ENCODE peak calls at places on chromosomes 13 and 19, in four cellular contexts. C is AG10803, P is H9, O is cardiac muscle cell. A is an unnamed sample.

GRCh38 chr13:29925457-29925856 is 75.0 kb upstream of the UBL3 start:
- DNase-seq in P (no peak), C (peak), O (peak), A (no peak)

GRCh38 chr13:84433024-84433423 is 550.8 kb upstream of the SLITRK1 start:
- DNase-seq in O (no peak), P (no peak), C (peak), A (no peak)

GRCh38 chr19:4362038-4362828 is 18.9 kb downstream of the MPND start:
- DNase-seq in O (no peak), C (no peak), P (no peak), A (peak)

GRCh38 chr13:28597641-28598040 is 61.3 kb upstream of the POMP start:
- DNase-seq in O (no peak), C (no peak), P (no peak), A (no peak)

GRCh38 chr13:86572115-86572514 is 772.9 kb upstream of the SLITRK6 start:
- DNase-seq in O (no peak), C (no peak), P (no peak), A (no peak)

GRCh38 chr13:30690282-30691188 is 44.8 kb upstream of the ALOX5AP start:
- DNase-seq in P (no peak), O (no peak), C (peak), A (no peak)

GRCh38 chr19:12800873-12801465 is 631 bp downstream of the PRDX2 start:
- DNase-seq in O (peak), P (peak), C (no peak), A (peak)

GRCh38 chr13:98187862-98188261 is 10.8 kb upstream of the RNF113B start:
- DNase-seq in C (no peak), O (no peak), P (no peak), A (no peak)

GRCh38 chr19:6238256-6238642 is 41.5 kb downstream of the MLLT1 start:
- DNase-seq in P (no peak), C (no peak), O (no peak), A (no peak)

GRCh38 chr19:12527034-12527836 is 24.0 kb downstream of the ZNF564 start:
- DNase-seq in P (no peak), O (peak), C (peak), A (no peak)

GRCh38 chr19:14405380-14405757 is 13.8 kb downstream of the DDX39A start:
- DNase-seq in P (peak), O (no peak), C (no peak), A (no peak)

GRCh38 chr13:101146101-101146898 is 270.0 kb downstream of the NALCN start:
- DNase-seq in C (no peak), P (no peak), O (no peak), A (no peak)

GRCh38 chr19:1279782-1280341 is 4.5 kb downstream of the FAM174C start:
- DNase-seq in O (peak), P (peak), C (peak), A (peak)

GRCh38 chr13:30600470-30600869 is 17.2 kb upstream of the USPL1 start:
- DNase-seq in O (no peak), P (no peak), C (no peak), A (no peak)

GRCh38 chr13:95385808-95386207 is 84.6 kb upstream of the ABCC4 start:
- DNase-seq in C (no peak), O (no peak), P (no peak), A (no peak)

GRCh38 chr19:23070353-23070781 is 46.5 kb upstream of the ZNF730 start:
- DNase-seq in P (peak), O (no peak), C (peak), A (no peak)

GRCh38 chr13:102227696-102228095 is 174.2 kb downstream of the FGF14 start:
- DNase-seq in P (no peak), C (no peak), O (no peak), A (no peak)

GRCh38 chr13:33971305-33971819 is 153.4 kb downstream of the RFC3 start:
- DNase-seq in O (no peak), P (no peak), C (no peak), A (no peak)

GRCh38 chr19:33301011-33301899 is 1.1 kb downstream of the CEBPA start:
- DNase-seq in P (no peak), O (peak), C (peak), A (peak)

GRCh38 chr13:90690458-90691063 is 656.9 kb upstream of the MIR17HG start:
- DNase-seq in O (no peak), C (peak), P (no peak), A (no peak)

GRCh38 chr13:96744665-96745331 is 249.5 kb downstream of the OXGR1 start:
- DNase-seq in O (no peak), P (no peak), C (no peak), A (no peak)

GRCh38 chr19:6519289-6519688 is 11.5 kb upstream of the TNFSF9 start:
- DNase-seq in P (no peak), C (peak), O (no peak), A (no peak)

GRCh38 chr19:7267792-7268736 is 26.1 kb downstream of the INSR start:
- DNase-seq in O (no peak), C (no peak), P (no peak), A (no peak)

GRCh38 chr19:35555301-35556005 is 8.0 kb downstream of the ATP4A start:
- DNase-seq in O (peak), P (peak), C (peak), A (peak)

GRCh38 chr19:54164369-54165068 is 5.0 kb upstream of the LENG1 start:
- DNase-seq in O (peak), C (no peak), P (peak), A (peak)

GRCh38 chr13:86725105-86725504 is 925.9 kb upstream of the SLITRK6 start:
- DNase-seq in P (peak), O (no peak), C (no peak), A (peak)

GRCh38 chr19:31448221-31448657 is 99.0 kb upstream of the TSHZ3 start:
- DNase-seq in C (peak), P (no peak), O (peak), A (no peak)

GRCh38 chr19:8593931-8594330 is 16.6 kb downstream of the ADAMTS10 start:
- DNase-seq in O (no peak), C (no peak), P (no peak), A (no peak)
- TF ChIP-seq CTCF in O (peak), C (peak), P (peak), A (no peak)

GRCh38 chr19:48899781-48900476 is at the start of gene NUCB1:
- DNase-seq in C (peak), O (peak), P (peak), A (peak)
- TF ChIP-seq CTCF in C (peak), O (peak), P (peak), A (no peak)

DNA sequence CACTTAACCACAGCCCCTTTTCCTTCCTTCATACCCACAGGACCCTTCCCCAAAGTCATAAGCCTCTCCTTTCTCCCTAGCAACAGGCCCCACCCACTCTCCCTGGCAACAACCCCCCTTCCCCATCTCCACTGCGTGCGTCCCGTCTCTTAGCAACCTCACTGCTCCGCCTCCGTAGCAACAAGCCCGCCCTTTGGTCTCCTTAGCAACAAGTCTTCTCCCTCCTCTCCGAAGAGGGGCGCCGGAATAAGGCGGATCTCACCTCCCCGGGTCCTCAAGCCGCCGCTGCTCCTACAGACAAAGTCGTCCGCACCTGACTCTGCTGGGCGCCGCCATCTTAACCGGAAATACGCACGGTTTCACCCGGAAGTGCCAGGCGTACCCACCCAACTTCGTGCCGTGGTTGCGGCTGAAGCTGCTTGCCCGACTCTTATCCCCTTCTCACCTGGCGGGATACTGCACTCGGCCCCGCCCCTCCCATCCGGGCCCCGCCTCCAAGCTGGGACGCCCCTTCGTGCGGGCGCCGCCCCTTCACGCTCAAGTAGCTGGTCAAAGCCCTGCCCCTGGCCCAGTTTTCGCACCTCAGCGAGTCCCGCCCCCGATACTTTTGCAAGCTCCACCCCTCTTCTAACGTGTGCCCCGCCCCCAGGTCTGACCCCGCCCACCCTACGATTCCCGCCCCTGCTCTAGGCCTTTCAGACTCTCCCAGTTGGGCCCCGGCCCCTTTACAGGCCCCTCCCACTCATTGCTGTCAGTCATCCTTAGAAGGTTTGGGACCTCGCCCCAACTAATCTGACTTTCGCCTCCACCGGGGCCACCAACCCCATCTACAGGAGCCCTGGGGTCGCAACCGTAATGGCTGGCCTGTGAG is at the start of gene HSPBP1:
- DNase-seq in O (peak), C (peak), P (peak), A (peak)
- TF ChIP-seq CTCF in O (no peak), C (no peak), P (no peak), A (no peak)

GRCh38 chr19:38850976-38851621 is 1.3 kb upstream of the HNRNPL start:
- DNase-seq in P (no peak), C (no peak), O (no peak), A (peak)

GRCh38 chr19:38849147-38849745 is 540 bp downstream of the HNRNPL start:
- DNase-seq in C (peak), O (peak), P (peak), A (peak)

GRCh38 chr19:38849746-38850230 is at the start of gene HNRNPL:
- DNase-seq in C (no peak), P (no peak), O (no peak), A (peak)

GRCh38 chr19:38851622-38852230 is 1.9 kb upstream of the HNRNPL start:
- DNase-seq in O (peak), C (peak), P (peak), A (peak)

DNA sequence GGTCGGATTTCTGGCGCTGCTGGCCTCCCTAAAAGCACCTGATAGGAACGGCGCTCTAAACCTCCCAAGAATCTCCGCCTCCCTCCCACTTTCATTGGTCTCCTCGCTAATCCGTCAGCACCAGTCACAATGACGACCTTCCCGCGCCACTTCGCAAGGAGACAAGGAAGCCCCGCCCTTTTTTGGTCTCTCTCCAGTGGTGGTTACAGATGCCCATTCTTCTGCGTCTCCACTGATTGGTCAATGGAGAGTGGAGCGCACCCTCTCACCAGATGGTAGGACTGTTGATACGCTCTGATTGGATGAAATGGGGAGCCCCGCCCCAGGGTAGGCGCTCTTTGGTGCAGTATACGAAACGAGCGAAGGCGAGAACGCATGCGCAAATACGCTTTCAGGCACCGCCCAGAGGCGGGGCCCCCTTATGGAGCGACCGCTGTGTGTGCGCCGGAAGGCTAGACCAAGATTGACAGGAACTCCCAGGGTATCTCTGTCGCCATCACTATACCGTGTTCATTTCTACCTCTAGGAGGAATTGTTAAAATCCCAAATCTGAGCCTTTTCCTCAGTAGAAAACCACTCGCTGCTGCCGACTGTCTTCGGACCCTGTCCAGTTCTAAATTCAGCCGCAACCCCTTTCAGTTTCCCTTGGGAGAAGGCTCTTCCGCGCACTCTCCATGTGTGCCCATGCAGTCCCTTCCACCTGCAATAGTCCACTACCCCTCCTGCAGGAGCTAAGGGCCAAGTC is 617 bp upstream of the HNRNPL start:
- DNase-seq in O (peak), P (peak), C (peak), A (peak)
- TF ChIP-seq CTCF in O (peak), P (peak), C (peak), A (no peak)